ENCODE peak calls at places on chromosomes 7 and 10, in seven cellular contexts. U is sigmoid colon; N is naive thymus-derived CD4-positive, alpha-beta T cell; J is neural progenitor cell; L is heart right ventricle; R is CD8-positive, alpha-beta T cell; O is body of pancreas. K is an unnamed sample. For H3K4me1, the result is how much of the 10 kb centered on the place peaks cover.

GRCh38 chr7:28037220-28038010 is 143.2 kb downstream of the JAZF1 start:
- DNase-seq in U (no peak), N (no peak), J (no peak), L (no peak), R (no peak), O (no peak), K (no peak)

GRCh38 chr7:83452256-83452655 is 196.7 kb downstream of the SEMA3E start:
- DNase-seq in U (no peak), N (no peak), J (peak), L (no peak), R (no peak), O (no peak), K (no peak)

GRCh38 chr7:129271500-129272355 is 46.9 kb downstream of the AHCYL2 start:
- DNase-seq in U (no peak), N (peak), J (peak), L (no peak), R (peak), O (peak), K (peak)

GRCh38 chr10:43310872-43311271 is 44.0 kb upstream of the RASGEF1A start:
- DNase-seq in U (no peak), N (no peak), J (no peak), L (no peak), R (no peak), O (no peak), K (no peak)

GRCh38 chr10:589961-590680 is 99.3 kb downstream of the DIP2C start:
- DNase-seq in U (no peak), N (no peak), J (no peak), L (no peak), R (no peak), O (no peak), K (no peak)

GRCh38 chr7:91880016-91880412 is 488 bp downstream of the MTERF1 start:
- DNase-seq in U (no peak), N (no peak), J (no peak), L (no peak), R (no peak), O (no peak), K (no peak)

GRCh38 chr10:13913890-13914289 is 327.1 kb downstream of the PRPF18 start:
- DNase-seq in U (peak), N (no peak), J (no peak), L (no peak), R (no peak), O (no peak), K (no peak)

GRCh38 chr10:17265468-17265867 is 37.4 kb downstream of the VIM start:
- DNase-seq in U (no peak), N (no peak), J (no peak), L (no peak), R (no peak), O (no peak), K (no peak)

GRCh38 chr7:48875300-48875916 is 48.9 kb upstream of the CDC14C start:
- DNase-seq in U (no peak), N (no peak), J (peak), L (peak), R (no peak), O (peak), K (no peak)

GRCh38 chr10:119421887-119422684 is 120.4 kb downstream of the RGS10 start:
- DNase-seq in U (no peak), N (no peak), J (no peak), L (peak), R (no peak), O (no peak), K (no peak)

GRCh38 chr7:40356871-40357676 is 222.3 kb downstream of the SUGCT start:
- DNase-seq in U (no peak), N (no peak), J (no peak), L (no peak), R (no peak), O (no peak), K (no peak)

GRCh38 chr7:12716134-12716667 is 28.8 kb downstream of the ARL4A start:
- DNase-seq in U (no peak), N (no peak), J (peak), L (no peak), R (no peak), O (no peak), K (no peak)

GRCh38 chr7:87354749-87355148 is 9.3 kb downstream of the CROT start:
- DNase-seq in U (no peak), N (no peak), J (peak), L (no peak), R (no peak), O (no peak), K (no peak)

GRCh38 chr10:17229717-17229966 is 1.6 kb downstream of the VIM start:
- DNase-seq in U (no peak), N (no peak), J (peak), L (no peak), R (no peak), O (no peak), K (no peak)

GRCh38 chr7:80230327-80230726 is 95.7 kb downstream of the GNAI1 start:
- DNase-seq in U (no peak), N (no peak), J (no peak), L (no peak), R (no peak), O (no peak), K (no peak)

GRCh38 chr10:100978896-100979185 is 8.5 kb downstream of the MRPL43 start:
- DNase-seq in U (peak), N (no peak), J (no peak), L (no peak), R (no peak), O (no peak), K (no peak)

GRCh38 chr10:784377-784758 is 94.9 kb upstream of the DIP2C start:
- DNase-seq in U (no peak), N (no peak), J (peak), L (no peak), R (no peak), O (peak), K (peak)

GRCh38 chr7:134693256-134693655 is 46.6 kb downstream of the BPGM start:
- DNase-seq in U (no peak), N (no peak), J (no peak), L (no peak), R (no peak), O (no peak), K (no peak)

GRCh38 chr7:10889266-10889898 is 84.3 kb upstream of the PHF14 start:
- DNase-seq in U (no peak), N (peak), J (peak), L (no peak), R (peak), O (peak), K (peak)

GRCh38 chr7:537911-538634 is 18.4 kb upstream of the PDGFA start:
- DNase-seq in U (no peak), N (no peak), J (no peak), L (peak), R (no peak), O (peak), K (peak)

GRCh38 chr10:3103646-3104045 is 36.3 kb downstream of the PFKP start:
- DNase-seq in U (no peak), N (no peak), J (no peak), L (no peak), R (no peak), O (no peak), K (no peak)
- H3K27ac ChIP-seq in U (peak), N (no peak), J (no peak), L (peak), R (no peak), O (no peak), K (no peak)

DNA sequence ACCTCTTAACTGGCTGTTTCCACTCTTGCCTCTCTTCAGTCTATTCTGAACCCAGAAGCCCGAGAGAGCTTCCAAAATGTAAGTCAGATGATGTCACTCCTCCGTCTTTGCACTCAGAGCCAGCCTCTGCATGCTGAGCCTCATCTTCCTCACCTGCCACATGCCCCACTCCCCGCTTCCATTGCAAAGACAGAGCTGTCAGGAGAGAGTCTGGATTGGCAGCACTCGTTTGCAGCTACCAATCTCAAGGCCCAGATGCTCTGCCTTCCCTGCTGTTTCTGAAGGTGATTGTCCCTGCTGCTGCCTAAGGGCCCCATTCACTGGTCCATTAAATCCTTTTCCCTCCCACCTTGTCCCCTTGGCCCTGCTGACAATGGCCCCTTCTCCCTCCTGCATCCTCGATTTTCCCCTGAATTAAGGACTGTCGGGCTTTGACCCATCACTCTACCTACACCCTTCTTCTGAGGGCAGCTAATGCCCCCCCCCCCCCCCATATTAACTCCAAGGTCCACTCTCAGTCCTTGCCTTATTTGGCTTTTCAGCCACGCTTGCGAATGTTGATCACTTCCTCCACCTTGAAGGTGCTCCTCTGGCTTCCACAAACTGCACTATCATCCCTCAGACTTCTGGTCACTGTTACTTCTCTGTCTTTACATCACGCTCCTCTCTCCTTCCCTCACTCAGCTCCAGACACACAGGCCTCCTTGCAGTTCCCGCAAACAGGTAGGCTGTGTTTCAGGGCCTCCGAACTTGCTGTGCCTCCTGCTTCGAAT is 98.5 kb downstream of the CHN2 start:
- DNase-seq in U (no peak), N (no peak), J (no peak), L (no peak), R (no peak), O (no peak), K (no peak)
- H3K4me1 ChIP-seq in U (under half), N (under half), J (under half), L (under half), R (under half), O (under half), K (under half)

GRCh38 chr10:61970182-61971015 is 68.9 kb downstream of the ARID5B start:
- DNase-seq in U (no peak), N (no peak), J (no peak), L (no peak), R (no peak), O (peak), K (no peak)
- H3K27ac ChIP-seq in U (peak), N (no peak), J (no peak), L (peak), R (no peak), O (peak), K (peak)

DNA sequence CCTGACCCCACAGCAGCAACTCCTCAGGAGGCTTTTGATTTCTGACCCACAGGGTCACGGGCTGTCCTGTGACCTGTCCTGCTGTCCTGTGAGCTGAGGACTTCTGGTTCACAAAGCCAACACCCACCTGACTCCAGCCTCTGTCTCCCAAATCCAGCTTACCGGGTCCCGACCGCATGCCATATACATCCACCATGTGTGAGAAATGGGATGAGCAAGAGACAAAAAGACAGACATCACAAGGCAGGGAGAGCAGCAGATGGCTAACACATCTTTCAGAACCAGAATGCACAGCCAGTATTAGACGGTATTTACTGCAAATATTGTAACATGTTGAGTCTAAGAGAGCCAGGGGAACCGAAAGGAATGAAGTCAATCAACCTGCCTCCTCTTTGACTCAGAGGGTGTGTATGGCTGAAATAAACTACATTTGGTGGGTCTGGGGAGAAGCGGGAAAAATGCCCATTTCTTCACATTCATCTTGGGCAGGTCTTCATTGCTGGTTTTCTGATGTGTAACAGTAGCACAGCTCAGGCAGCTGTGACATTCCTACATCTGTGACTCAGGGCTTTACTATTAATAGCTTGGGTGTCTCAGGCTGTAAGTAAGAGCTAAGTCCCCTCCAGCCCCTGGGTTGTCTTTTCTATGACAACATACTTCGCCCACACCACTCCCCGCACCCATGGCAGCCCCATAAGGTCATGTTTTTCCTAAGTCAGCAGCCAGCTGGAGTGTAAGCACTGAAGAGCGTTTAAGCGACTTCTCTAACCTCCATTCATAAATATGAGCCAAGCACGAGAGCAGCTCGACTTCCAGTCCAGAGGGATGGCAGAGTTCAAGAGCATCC is 25.0 kb downstream of the ABLIM1 start:
- DNase-seq in U (peak), N (no peak), J (peak), L (no peak), R (no peak), O (peak), K (no peak)
- H3K4me1 ChIP-seq in U (under half), N (under half), J (under half), L (half or more), R (under half), O (under half), K (half or more)

GRCh38 chr10:71211053-71211452 is 1.3 kb upstream of the UNC5B start:
- DNase-seq in U (no peak), N (no peak), J (no peak), L (no peak), R (no peak), O (no peak), K (peak)

GRCh38 chr10:71211759-71212248 is 566 bp upstream of the UNC5B start:
- DNase-seq in U (no peak), N (no peak), J (no peak), L (no peak), R (no peak), O (no peak), K (no peak)

GRCh38 chr10:71213761-71214440 is 1.5 kb downstream of the UNC5B start:
- DNase-seq in U (no peak), N (no peak), J (peak), L (no peak), R (no peak), O (peak), K (no peak)

GRCh38 chr10:71213127-71213616 is 802 bp downstream of the UNC5B start:
- DNase-seq in U (peak), N (no peak), J (peak), L (peak), R (no peak), O (peak), K (peak)

GRCh38 chr10:71212249-71213126 is at the start of gene UNC5B:
- DNase-seq in U (peak), N (peak), J (peak), L (peak), R (peak), O (peak), K (peak)
- H3K27ac ChIP-seq in U (peak), N (no peak), J (no peak), L (peak), R (no peak), O (peak), K (peak)

DNA sequence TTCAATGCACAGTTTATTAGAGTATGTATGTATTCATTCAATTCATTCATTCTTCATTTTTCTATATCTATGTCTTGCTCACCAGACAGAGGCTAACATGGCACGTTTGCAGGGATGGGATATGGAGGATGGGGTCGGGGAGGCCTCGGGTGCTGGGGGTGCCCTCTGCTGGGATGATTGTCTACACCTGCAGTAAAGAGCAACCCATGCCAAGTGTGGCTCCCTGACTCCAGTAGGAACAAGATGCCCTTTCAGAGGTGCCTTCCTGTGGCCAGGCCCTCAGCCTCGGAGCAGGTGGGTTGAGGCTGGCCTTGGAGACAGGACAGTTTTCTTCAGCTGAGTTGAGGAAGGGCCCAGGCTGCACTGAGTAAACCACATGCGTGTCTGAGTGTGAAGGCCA is 157.2 kb downstream of the SH2D4B start:
- DNase-seq in U (no peak), N (no peak), J (no peak), L (no peak), R (no peak), O (peak), K (no peak)
- H3K4me1 ChIP-seq in U (under half), N (under half), J (under half), L (under half), R (under half), O (under half), K (under half)

DNA sequence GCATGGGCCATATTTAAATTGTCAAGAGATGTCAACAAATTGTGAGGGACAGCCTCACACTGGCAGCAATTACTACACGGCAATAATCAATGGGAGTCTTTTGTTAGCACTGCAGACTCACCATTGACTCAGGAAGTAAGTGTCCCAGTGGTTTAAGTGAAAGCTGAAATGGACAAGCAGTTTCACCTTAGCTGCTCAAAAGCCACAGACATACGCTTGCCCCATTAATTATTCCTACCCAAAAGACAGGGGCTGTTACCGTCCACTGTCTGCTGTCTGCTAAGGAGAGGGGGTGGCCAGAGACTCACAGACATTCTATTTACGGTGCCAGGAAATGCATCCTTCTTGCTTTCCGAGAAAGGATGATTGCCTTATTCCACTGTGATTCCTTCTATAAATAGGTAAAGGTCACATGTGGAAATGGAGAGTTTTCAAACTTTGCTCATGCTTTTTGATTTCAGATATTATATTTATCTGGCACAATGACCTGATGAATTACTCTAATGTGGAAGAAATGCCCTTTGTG is 309.7 kb upstream of the NFE2L3 start:
- DNase-seq in U (no peak), N (no peak), J (no peak), L (no peak), R (no peak), O (no peak), K (no peak)
- H3K27ac ChIP-seq in U (peak), N (no peak), J (no peak), L (peak), R (no peak), O (no peak), K (peak)

DNA sequence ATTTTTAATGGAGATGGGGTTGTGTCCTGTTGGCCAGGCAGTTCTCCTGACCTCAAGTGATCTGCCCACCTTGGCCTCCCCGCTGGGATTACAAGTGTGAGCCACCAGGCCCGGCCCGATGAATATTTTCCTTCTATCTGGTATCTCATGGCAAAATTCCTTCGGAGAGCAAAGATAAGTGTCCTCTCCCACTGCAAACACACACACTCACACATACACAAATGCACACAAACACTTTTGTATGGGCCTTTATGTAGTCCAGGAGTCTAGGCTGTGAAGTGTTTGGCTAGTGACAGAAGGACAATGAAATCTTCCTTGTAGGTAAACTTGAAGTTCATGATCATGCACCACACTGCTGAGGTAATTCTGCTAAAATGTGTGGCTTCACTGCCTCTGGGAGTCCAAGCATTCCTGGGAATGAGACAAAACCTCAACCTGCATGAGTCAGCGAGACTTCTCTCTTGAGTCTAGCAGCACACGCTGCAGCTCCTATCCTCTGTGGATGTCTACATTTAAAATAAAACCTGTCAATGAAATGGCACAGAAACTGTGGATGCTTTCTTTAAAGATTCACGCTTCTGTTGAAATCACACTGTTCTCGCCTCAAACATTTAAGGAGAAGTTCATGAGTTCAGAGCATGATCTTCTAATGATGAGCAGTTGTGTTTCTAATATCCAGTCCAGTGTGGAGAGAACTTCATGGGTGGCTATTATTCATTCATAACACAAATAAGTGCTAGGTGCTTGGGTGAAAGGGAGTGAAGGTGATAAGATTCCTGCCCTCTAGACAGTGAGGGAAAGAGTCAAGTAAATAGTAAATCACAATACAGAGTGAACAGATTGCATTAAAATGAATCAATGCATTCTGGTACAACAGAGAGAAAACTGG is 96.5 kb downstream of the NRP1 start:
- DNase-seq in U (no peak), N (no peak), J (no peak), L (no peak), R (no peak), O (no peak), K (no peak)
- H3K4me1 ChIP-seq in U (under half), N (under half), J (under half), L (half or more), R (under half), O (under half), K (under half)

GRCh38 chr10:85859859-85860258 is 506.7 kb downstream of the GRID1 start:
- DNase-seq in U (no peak), N (no peak), J (no peak), L (no peak), R (no peak), O (no peak), K (no peak)
- H3K27ac ChIP-seq in U (no peak), N (no peak), J (no peak), L (no peak), R (no peak), O (no peak), K (no peak)

GRCh38 chr7:106283831-106284515 is 810 bp downstream of the NAMPT start:
- DNase-seq in U (peak), N (peak), J (no peak), L (peak), R (peak), O (peak), K (peak)
- H3K4me1 ChIP-seq in U (under half), N (under half), J (under half), L (under half), R (under half), O (under half), K (half or more)